ENCODE peak calls at places on chromosome 18, in four cellular contexts. L is keratinocyte, R is GM23248, N is neural progenitor cell. W is an unnamed sample.

GRCh38 chr18:55748227-55748738 is 160.3 kb upstream of the TCF4 start:
- DNase-seq in R (no peak), N (no peak), L (no peak), W (no peak)

GRCh38 chr18:5890261-5890605 is 5.1 kb downstream of the TMEM200C start:
- DNase-seq in L (no peak), R (no peak), N (no peak), W (peak; percentile 17)

GRCh38 chr18:61735564-61736102 is 157.2 kb downstream of the RNF152 start:
- DNase-seq in N (peak; percentile 16), R (no peak), L (no peak), W (no peak)

GRCh38 chr18:75231053-75231406 is 20.4 kb downstream of the TSHZ1 start:
- DNase-seq in L (no peak), N (no peak), R (no peak), W (no peak)

GRCh38 chr18:3485153-3486149 is 35.5 kb downstream of the TGIF1 start:
- DNase-seq in L (no peak), R (no peak), N (no peak), W (no peak)

GRCh38 chr18:36572135-36572856 is 256.5 kb downstream of the TPGS2 start:
- DNase-seq in N (peak; percentile 70), R (peak; percentile 76), L (no peak), W (peak; percentile 39)

GRCh38 chr18:33014060-33014796 is 241.4 kb upstream of the KLHL14 start:
- DNase-seq in L (no peak), R (no peak), N (no peak), W (no peak)

GRCh38 chr18:31058897-31059296 is 16.4 kb upstream of the DSC3 start:
- DNase-seq in L (no peak), N (peak; percentile 22), R (no peak), W (no peak)

GRCh38 chr18:5369513-5369912 is 74.0 kb upstream of the ZBTB14 start:
- DNase-seq in L (no peak), N (no peak), R (no peak), W (no peak)

GRCh38 chr18:56327171-56327885 is 311.1 kb downstream of the TXNL1 start:
- DNase-seq in L (no peak), R (peak; percentile 62), N (no peak), W (no peak)

GRCh38 chr18:74303936-74304335 is 11.7 kb upstream of the C18orf63 start:
- DNase-seq in R (peak; percentile 84), N (no peak), L (no peak), W (no peak)

GRCh38 chr18:69484699-69485396 is 84.2 kb downstream of the DOK6 start:
- DNase-seq in L (no peak), N (no peak), R (peak; percentile 60), W (no peak)

GRCh38 chr18:35444636-35445035 is 53.1 kb downstream of the INO80C start:
- DNase-seq in R (no peak), L (no peak), N (no peak), W (no peak)

GRCh38 chr18:65415167-65415566 is 335.6 kb upstream of the CDH7 start:
- DNase-seq in N (peak; percentile 4), L (no peak), R (no peak), W (no peak)

GRCh38 chr18:3885209-3885792 is 435.3 kb downstream of the TGIF1 start:
- DNase-seq in R (no peak), N (peak; percentile 35), L (no peak), W (no peak)

GRCh38 chr18:30787410-30787809 is 255.1 kb downstream of the DSC3 start:
- DNase-seq in R (no peak), L (no peak), N (no peak), W (no peak)

GRCh38 chr18:28112056-28112470 is 64.9 kb downstream of the CDH2 start:
- DNase-seq in R (peak; percentile 81), N (no peak), L (no peak), W (no peak)

GRCh38 chr18:3948958-3949357 is 499.0 kb downstream of the TGIF1 start:
- DNase-seq in R (peak; percentile 33), N (no peak), L (no peak), W (no peak)

GRCh38 chr18:13276530-13277520 is 58.3 kb downstream of the LDLRAD4 start:
- DNase-seq in N (no peak), R (no peak), L (no peak), W (no peak)

GRCh38 chr18:45348974-45349373 is 266.3 kb upstream of the SLC14A2 start:
- DNase-seq in R (no peak), L (no peak), N (no peak), W (no peak)
- H3K79me2 ChIP-seq in R (no peaks in the 10 kb centered on the region), L (no peaks in the 10 kb centered on the region), N (no peaks in the 10 kb centered on the region), W (no peaks in the 10 kb centered on the region)

DNA sequence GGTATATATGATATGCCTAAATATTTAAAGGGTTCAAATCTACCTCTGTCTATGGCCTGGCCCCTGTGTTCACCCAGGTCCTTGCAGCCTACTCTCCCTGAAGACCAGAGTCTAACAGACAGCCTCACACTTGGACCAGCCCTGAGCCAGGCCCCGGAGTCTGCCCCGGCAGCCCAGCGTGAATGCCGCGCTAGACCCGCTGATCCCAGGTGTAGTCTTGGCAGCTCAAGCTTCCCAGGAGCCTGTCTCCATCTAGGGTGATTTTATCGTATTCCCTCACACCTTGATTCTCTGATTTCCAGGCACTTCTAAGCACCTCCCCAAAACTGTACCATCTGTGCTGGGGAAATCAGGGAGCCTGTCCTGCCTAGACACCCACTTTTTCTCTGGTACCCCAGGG is 33.8 kb downstream of the ZNF532 start:
- DNase-seq in R (no peak), L (no peak), N (no peak), W (no peak)
- H3K79me2 ChIP-seq in R (peaks cover 96% of the 10 kb centered on the region), L (peaks cover 1% of the 10 kb centered on the region), N (peaks cover 100% of the 10 kb centered on the region), W (no peaks in the 10 kb centered on the region)

GRCh38 chr18:47795448-47795843 is 135.0 kb downstream of the SMAD2 start:
- DNase-seq in N (no peak), L (no peak), R (no peak), W (no peak)

GRCh38 chr18:47798366-47798765 is 132.1 kb downstream of the SMAD2 start:
- DNase-seq in R (no peak), N (no peak), L (no peak), W (no peak)

GRCh38 chr18:47799376-47799775 is 131.1 kb downstream of the SMAD2 start:
- DNase-seq in L (no peak), N (no peak), R (no peak), W (no peak)

GRCh38 chr18:47794725-47795447 is 135.6 kb downstream of the SMAD2 start:
- DNase-seq in L (no peak), N (no peak), R (no peak), W (no peak)

DNA sequence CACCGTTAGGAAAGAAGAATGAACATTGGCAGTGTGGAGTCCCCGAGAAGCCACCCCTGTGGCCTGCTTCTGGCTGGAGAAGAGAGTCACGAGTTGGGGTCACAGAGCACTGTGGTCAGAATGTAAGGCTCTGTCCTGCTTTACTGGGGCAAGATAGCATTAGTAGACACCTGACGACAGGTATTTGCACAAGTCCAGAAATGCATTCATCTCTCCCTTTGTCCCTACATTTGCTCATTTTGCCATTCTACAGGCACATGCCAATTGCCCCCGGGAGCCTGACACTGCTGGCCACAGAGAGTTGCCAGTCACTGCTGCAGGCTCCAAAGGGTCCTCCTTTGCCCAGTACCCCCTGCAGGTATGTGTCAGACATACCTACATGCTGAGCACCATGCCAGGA is 133.3 kb downstream of the SMAD2 start:
- DNase-seq in N (no peak), L (no peak), R (no peak), W (no peak)
- H3K79me2 ChIP-seq in N (no peaks in the 10 kb centered on the region), L (no peaks in the 10 kb centered on the region), R (no peaks in the 10 kb centered on the region), W (no peaks in the 10 kb centered on the region)

GRCh38 chr18:77033575-77033974 is 99.0 kb downstream of the MBP start:
- DNase-seq in L (no peak), N (no peak), R (no peak), W (no peak)

GRCh38 chr18:77032121-77032758 is 100.3 kb downstream of the MBP start:
- DNase-seq in R (no peak), N (no peak), L (no peak), W (no peak)

GRCh38 chr18:77035380-77035779 is 97.2 kb downstream of the MBP start:
- DNase-seq in R (peak; percentile 3), N (no peak), L (no peak), W (no peak)

GRCh38 chr18:77030201-77030600 is 102.4 kb downstream of the MBP start:
- DNase-seq in R (no peak), N (no peak), L (no peak), W (no peak)

GRCh38 chr18:77031662-77032061 is 100.9 kb downstream of the MBP start:
- DNase-seq in L (no peak), N (no peak), R (no peak), W (no peak)
- H3K79me2 ChIP-seq in L (peaks cover 38% of the 10 kb centered on the region), N (no peaks in the 10 kb centered on the region), R (no peaks in the 10 kb centered on the region), W (no peaks in the 10 kb centered on the region)

GRCh38 chr18:57801379-57802165 is 1.5 kb downstream of the ATP8B1 start:
- DNase-seq in L (no peak), N (peak; percentile 34), R (peak; percentile 60), W (no peak)
- H3K79me2 ChIP-seq in L (peaks cover 29% of the 10 kb centered on the region), N (no peaks in the 10 kb centered on the region), R (peaks cover 61% of the 10 kb centered on the region), W (no peaks in the 10 kb centered on the region)

GRCh38 chr18:63179422-63179821 is 140.1 kb downstream of the BCL2 start:
- DNase-seq in L (no peak), N (no peak), R (no peak), W (no peak)
- H3K79me2 ChIP-seq in L (no peaks in the 10 kb centered on the region), N (no peaks in the 10 kb centered on the region), R (no peaks in the 10 kb centered on the region), W (peaks cover 82% of the 10 kb centered on the region)

DNA sequence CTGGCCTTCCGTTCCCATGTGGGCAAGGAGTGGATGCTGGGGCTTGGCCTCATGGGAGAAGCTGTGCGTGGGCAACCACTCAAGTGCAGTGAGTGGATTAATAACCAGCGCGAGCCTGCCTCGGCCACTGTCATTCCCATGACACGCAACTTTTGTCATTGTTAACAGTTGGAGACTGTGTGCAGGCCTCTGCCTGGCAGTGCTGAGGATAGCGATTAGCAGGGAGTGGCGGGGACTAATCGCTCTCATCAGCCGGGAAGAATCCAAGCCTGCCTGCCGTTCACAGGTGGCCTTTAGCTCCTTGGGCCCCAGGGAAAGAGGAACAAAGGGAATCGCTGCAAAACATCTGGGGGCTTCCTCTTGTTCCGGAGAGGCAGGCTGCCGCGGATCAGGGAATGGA is 53.7 kb downstream of the CTIF start:
- DNase-seq in L (no peak), R (no peak), N (peak; percentile 84), W (no peak)
- H3K79me2 ChIP-seq in L (peaks cover 40% of the 10 kb centered on the region), R (peaks cover 99% of the 10 kb centered on the region), N (no peaks in the 10 kb centered on the region), W (no peaks in the 10 kb centered on the region)

DNA sequence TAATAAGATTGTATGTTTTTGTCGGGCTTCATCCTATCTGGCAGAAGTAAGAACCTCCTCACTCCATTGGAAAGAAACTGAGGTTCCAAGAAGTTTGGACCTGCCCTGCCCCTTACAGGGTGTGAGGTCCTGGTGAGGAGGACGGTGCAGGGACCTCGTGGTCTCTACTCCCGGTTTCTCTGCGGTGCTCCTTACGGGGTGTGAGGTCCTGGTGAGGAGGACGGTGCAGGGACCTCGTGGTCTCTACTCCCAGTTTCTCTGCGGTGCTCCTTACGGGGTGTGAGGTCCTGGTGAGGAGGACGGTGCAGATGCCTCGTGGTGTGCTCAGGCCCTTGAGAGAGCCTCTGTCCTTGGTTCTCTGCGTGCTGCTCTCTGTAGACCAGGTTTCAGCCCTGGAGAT is 5.2 kb downstream of the CTDP1 start:
- DNase-seq in N (no peak), L (no peak), R (no peak), W (no peak)
- H3K79me2 ChIP-seq in N (peaks cover 90% of the 10 kb centered on the region), L (peaks cover 92% of the 10 kb centered on the region), R (peaks cover 92% of the 10 kb centered on the region), W (peaks cover 88% of the 10 kb centered on the region)

DNA sequence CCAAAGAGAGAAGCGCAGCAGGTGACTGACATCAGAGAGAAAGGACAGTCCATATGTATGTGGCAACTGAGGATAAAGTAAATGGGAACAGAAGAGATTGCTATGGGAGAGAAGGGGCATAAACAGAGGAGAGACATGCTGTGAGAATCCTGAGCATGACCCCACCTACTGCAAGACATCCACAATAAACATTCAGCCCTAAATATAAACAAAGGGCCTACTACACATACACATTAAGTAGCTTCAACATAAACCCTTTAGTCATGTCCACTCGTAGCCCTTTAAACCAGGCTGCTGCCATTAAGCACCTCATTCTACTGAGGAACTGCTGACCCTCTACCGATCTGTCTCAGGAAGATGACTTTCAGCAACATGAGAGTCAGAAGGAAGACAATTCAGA is 32.9 kb downstream of the CCBE1 start:
- DNase-seq in N (no peak), R (no peak), L (no peak), W (no peak)
- H3K79me2 ChIP-seq in N (no peaks in the 10 kb centered on the region), R (peaks cover 4% of the 10 kb centered on the region), L (peaks cover 6% of the 10 kb centered on the region), W (no peaks in the 10 kb centered on the region)